ENCODE peak calls at places on chromosomes 6 and 20, in nine cellular contexts. G, O, D, K, Q, Y, X, V and A are unnamed samples.

GRCh38 chr20:54356726-54357235 is 118.6 kb upstream of the DOK5 start:
- DNase-seq in G (no peak), O (no peak), D (no peak), K (no peak), Q (no peak), Y (no peak), X (no peak), V (no peak), A (no peak)

GRCh38 chr6:35804996-35805736 is at the start of gene LHFPL5:
- DNase-seq in G (peak), O (peak), D (peak), K (no peak), Q (no peak), Y (peak), X (no peak), V (peak), A (peak)

GRCh38 chr6:81683928-81684327 is 68.6 kb downstream of the TENT5A start:
- DNase-seq in G (no peak), O (peak), D (no peak), K (no peak), Q (peak), Y (no peak), X (no peak), V (peak), A (no peak)

GRCh38 chr6:123007885-123008284 is 11.8 kb downstream of the CLVS2 start:
- DNase-seq in G (no peak), O (no peak), D (no peak), K (no peak), Q (no peak), Y (no peak), X (no peak), V (no peak), A (no peak)

GRCh38 chr6:155493694-155494143 is 38.1 kb upstream of the NOX3 start:
- DNase-seq in G (no peak), O (peak), D (peak), K (peak), Q (peak), Y (no peak), X (peak), V (peak), A (no peak)

GRCh38 chr6:99434702-99435530 is 9.8 kb upstream of the PNISR start:
- DNase-seq in G (no peak), O (peak), D (no peak), K (no peak), Q (peak), Y (no peak), X (peak), V (peak), A (no peak)

GRCh38 chr6:40512340-40512739 is 74.8 kb downstream of the LRFN2 start:
- DNase-seq in G (no peak), O (no peak), D (no peak), K (no peak), Q (no peak), Y (no peak), X (no peak), V (no peak), A (no peak)

GRCh38 chr6:169343886-169344525 is 90.4 kb upstream of the THBS2 start:
- DNase-seq in G (no peak), O (no peak), D (no peak), K (no peak), Q (no peak), Y (no peak), X (no peak), V (no peak), A (no peak)

GRCh38 chr6:49087372-49087771 is 375.7 kb downstream of the MMUT start:
- DNase-seq in G (no peak), O (peak), D (no peak), K (no peak), Q (no peak), Y (no peak), X (no peak), V (peak), A (no peak)

GRCh38 chr6:150599199-150600002 is at the start of gene PLEKHG1:
- DNase-seq in G (peak), O (peak), D (peak), K (peak), Q (peak), Y (peak), X (peak), V (peak), A (peak)

GRCh38 chr6:5205035-5205469 is 55.7 kb downstream of the LYRM4 start:
- DNase-seq in G (no peak), O (no peak), D (no peak), K (no peak), Q (peak), Y (no peak), X (no peak), V (no peak), A (no peak)

GRCh38 chr6:42224222-42225042 is 6.8 kb upstream of the MRPS10 start:
- DNase-seq in G (no peak), O (peak), D (no peak), K (no peak), Q (peak), Y (no peak), X (peak), V (peak), A (no peak)
- H3K4me3 ChIP-seq in G (no peak), O (no peak), D (no peak), K (no peak), Q (no peak), Y (no peak), X (peak), V (no peak), A (no peak)

DNA sequence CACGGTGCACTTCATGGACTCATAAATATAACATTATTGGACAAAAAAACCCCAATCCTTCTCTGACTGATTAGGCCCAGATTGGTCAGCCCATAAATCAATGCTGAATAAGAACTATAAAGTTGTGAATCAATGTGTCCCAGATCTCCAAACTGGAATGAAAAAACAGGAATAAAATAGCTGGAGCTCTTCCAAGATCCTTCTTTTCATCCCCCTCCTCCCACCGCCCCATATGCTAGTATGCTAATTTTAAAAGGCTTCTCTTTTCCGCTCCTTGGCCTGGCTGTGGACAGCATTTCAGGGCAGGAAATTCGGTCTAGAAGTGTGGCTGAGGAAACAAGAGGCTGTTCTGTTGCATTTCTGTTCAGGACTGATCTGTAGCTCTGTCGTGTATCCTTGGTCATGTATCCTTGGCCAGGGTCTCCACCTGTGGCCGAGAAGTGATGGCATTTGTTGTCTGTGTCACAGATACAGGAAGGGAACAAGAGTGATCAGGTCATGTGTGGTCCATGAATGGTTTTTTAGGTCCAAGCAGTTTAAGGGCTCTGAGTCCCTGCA is 300.4 kb upstream of the SUPT3H start:
- DNase-seq in G (peak), O (no peak), D (no peak), K (no peak), Q (no peak), Y (no peak), X (no peak), V (no peak), A (no peak)
- H3K4me3 ChIP-seq in G (no peak), O (no peak), D (no peak), K (no peak), Q (no peak), Y (no peak), X (no peak), V (no peak), A (no peak)

GRCh38 chr6:85451586-85452306 is 1.9 kb downstream of the NT5E start:
- DNase-seq in G (no peak), O (no peak), D (no peak), K (no peak), Q (no peak), Y (no peak), X (peak), V (no peak), A (no peak)

GRCh38 chr6:85452441-85452881 is 2.6 kb downstream of the NT5E start:
- DNase-seq in G (no peak), O (peak), D (no peak), K (no peak), Q (peak), Y (no peak), X (peak), V (peak), A (no peak)

GRCh38 chr6:85450578-85450884 is 648 bp downstream of the NT5E start:
- DNase-seq in G (no peak), O (no peak), D (no peak), K (no peak), Q (peak), Y (no peak), X (no peak), V (peak), A (no peak)

GRCh38 chr6:85453490-85453889 is 3.6 kb downstream of the NT5E start:
- DNase-seq in G (no peak), O (no peak), D (no peak), K (no peak), Q (no peak), Y (no peak), X (no peak), V (no peak), A (no peak)

GRCh38 chr6:85453052-85453451 is 3.2 kb downstream of the NT5E start:
- DNase-seq in G (no peak), O (no peak), D (no peak), K (no peak), Q (no peak), Y (no peak), X (no peak), V (no peak), A (no peak)
- H3K4me3 ChIP-seq in G (no peak), O (peak), D (no peak), K (no peak), Q (no peak), Y (no peak), X (no peak), V (no peak), A (no peak)

DNA sequence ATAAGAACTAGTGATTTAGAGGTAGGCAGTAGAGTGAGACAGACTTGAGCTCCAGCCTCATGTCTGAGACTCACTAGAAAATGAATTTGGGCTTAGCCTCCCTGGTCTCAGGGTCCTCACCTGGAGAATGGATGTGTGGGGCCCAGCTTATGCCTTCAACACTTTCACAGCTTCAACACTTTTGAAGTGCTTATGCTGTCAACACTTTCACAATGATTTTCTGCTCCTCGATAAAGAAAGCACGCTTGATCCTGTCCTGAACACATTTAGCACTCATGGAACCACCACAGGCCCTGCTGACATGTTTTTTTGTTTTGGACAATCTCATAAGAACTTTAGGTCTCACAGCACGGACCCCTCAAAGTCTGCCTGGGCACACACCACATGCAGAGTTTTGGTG is 229.3 kb downstream of the PACRG start:
- DNase-seq in G (no peak), O (no peak), D (no peak), K (no peak), Q (no peak), Y (no peak), X (no peak), V (no peak), A (no peak)
- H3K4me3 ChIP-seq in G (no peak), O (no peak), D (no peak), K (no peak), Q (no peak), Y (no peak), X (no peak), V (no peak), A (no peak)

GRCh38 chr6:112466378-112467151 is 119.4 kb downstream of the RFPL4B start:
- DNase-seq in G (no peak), O (peak), D (no peak), K (no peak), Q (peak), Y (no peak), X (no peak), V (peak), A (no peak)
- H3K4me3 ChIP-seq in G (no peak), O (no peak), D (no peak), K (no peak), Q (no peak), Y (no peak), X (no peak), V (no peak), A (no peak)

DNA sequence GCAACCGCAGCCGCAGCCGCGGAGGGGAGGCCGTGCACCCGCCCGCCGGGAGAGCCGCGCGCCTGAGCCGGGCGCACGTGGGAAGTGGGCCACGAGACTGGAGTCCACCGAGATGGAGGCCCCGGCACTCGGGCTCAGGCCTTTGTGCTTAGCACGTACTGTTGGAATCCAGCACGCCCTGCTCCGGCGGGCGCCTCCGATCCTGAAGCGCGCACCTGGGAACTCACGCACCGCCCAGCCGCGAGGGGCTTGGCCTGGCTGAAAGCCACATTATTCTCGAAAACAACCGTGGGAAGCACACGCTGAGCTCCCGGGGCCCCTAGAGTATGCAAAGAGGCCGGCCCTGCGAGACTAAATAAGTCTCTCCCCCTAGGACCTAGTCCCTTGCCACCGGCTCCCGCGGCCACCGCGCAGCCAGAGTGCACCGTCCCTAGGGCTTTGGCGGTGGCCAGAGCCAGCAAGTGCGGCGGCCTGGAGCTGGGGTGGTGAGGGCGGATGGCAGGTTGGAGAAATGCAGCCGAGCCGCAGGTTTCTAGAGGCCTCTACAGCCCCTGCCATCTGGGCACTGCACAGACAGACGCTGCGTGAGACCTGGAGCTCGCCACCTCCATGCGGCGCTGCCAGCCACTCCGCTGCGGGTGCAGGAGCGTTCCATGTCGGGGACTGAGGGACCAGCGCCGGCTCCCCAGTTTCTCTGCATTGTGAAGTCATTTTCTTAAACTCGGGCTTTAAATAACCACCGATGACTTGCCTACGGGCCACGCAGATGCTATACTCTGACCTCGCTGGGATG is 42.0 kb upstream of the LY86 start:
- DNase-seq in G (peak), O (peak), D (peak), K (peak), Q (peak), Y (peak), X (no peak), V (peak), A (peak)
- H3K4me3 ChIP-seq in G (peak), O (peak), D (peak), K (peak), Q (peak), Y (peak), X (peak), V (peak), A (peak)

DNA sequence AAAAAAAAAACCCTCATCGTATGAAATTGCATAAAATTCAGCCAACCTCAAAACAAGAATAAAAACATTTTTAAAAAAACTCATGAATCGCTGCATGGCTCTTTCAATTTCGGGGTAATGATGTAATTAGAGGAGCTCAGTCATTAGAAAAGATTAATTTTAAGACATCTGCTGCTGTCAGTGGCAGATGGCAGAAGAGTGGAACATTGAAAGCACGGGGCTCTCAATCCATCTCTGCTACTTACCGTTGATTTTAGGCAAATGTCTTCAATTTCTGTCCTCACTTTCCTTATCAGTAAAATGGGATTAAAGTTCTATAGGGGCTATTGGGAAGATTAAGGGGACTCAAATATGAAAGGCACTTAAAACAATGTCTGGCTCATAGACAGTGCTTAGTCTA is 79.2 kb downstream of the EYA2 start:
- DNase-seq in G (no peak), O (no peak), D (no peak), K (no peak), Q (no peak), Y (no peak), X (no peak), V (no peak), A (no peak)
- H3K4me3 ChIP-seq in G (no peak), O (no peak), D (no peak), K (no peak), Q (no peak), Y (no peak), X (no peak), V (no peak), A (no peak)

GRCh38 chr20:41204304-41205265 is 67.2 kb downstream of the PLCG1 start:
- DNase-seq in G (no peak), O (no peak), D (no peak), K (no peak), Q (no peak), Y (no peak), X (no peak), V (no peak), A (no peak)
- H3K4me3 ChIP-seq in G (no peak), O (no peak), D (no peak), K (no peak), Q (no peak), Y (no peak), X (no peak), V (no peak), A (no peak)

GRCh38 chr20:46635514-46636091 is 15.7 kb downstream of the SLC13A3 start:
- DNase-seq in G (no peak), O (no peak), D (no peak), K (no peak), Q (no peak), Y (no peak), X (no peak), V (no peak), A (no peak)

GRCh38 chr20:46638367-46639274 is 12.6 kb downstream of the SLC13A3 start:
- DNase-seq in G (no peak), O (no peak), D (peak), K (no peak), Q (no peak), Y (no peak), X (no peak), V (no peak), A (no peak)

GRCh38 chr20:46636514-46636913 is 14.7 kb downstream of the SLC13A3 start:
- DNase-seq in G (no peak), O (no peak), D (no peak), K (no peak), Q (no peak), Y (no peak), X (no peak), V (no peak), A (no peak)

GRCh38 chr20:46637861-46638366 is 13.3 kb downstream of the SLC13A3 start:
- DNase-seq in G (no peak), O (no peak), D (no peak), K (no peak), Q (no peak), Y (no peak), X (no peak), V (no peak), A (no peak)

DNA sequence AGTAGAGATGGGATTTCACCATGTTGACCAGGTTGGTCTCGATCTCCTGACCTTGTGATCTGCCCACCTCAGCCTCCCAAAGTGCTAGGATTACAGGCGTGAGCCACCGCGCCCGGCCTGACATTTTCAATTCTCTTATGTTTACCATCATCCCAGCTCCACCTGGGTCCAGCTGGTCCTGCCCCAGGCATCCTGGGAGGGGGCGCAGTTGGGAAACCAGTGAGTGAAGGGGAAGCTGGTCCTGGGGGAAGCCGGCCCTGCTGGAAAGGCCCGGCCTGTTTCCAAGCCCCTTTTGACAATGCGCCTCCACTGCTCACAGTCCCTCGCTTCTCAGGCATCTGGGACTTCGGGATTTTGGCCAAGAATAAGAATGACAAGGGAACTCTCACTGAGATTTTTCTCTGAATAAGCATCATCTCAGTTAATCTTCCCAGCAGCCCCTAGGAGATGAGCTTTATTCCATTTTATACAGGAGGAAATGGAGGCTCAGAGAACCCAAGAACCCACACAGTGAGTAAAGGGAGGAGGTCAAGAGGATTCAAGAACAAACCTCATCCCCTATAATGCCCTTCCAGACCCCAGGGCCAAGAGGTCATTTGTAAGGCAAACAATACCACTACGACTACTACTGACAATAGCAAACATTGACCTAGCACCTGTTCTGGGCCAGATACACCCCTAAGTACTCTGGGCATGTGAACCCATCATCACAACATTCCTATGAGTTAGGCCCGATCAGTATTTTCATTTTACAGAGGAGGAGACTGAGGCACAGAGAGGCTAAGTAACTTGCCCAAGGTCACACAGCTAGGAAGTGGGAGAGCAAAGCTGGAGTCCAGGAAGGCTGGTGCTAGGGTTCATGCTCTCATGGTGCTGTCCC is 14.0 kb downstream of the SLC13A3 start:
- DNase-seq in G (no peak), O (no peak), D (no peak), K (no peak), Q (no peak), Y (no peak), X (no peak), V (no peak), A (no peak)
- H3K4me3 ChIP-seq in G (no peak), O (no peak), D (no peak), K (no peak), Q (no peak), Y (no peak), X (no peak), V (no peak), A (no peak)